ENCODE peak calls at places on chromosomes 1 and 21, in five cellular contexts. O is neural progenitor cell, C is astrocyte, J is H9, W is HCT116. N is an unnamed sample. For H3K4me1, the result is how much of the 10 kb centered on the place peaks cover.

GRCh38 chr1:229554886-229555621 is 3.5 kb downstream of the ABCB10 start:
- DNase-seq in O (no peak), C (no peak), J (no peak), W (no peak), N (peak)

GRCh38 chr1:59514061-59514909 is 217.4 kb downstream of the FGGY start:
- DNase-seq in O (no peak), C (no peak), J (no peak), W (no peak), N (no peak)

GRCh38 chr1:192524223-192524622 is 51.4 kb upstream of the RGS1 start:
- DNase-seq in O (no peak), C (peak), J (no peak), W (no peak), N (no peak)

GRCh38 chr1:54134301-54134700 is 18.5 kb downstream of the CDCP2 start:
- DNase-seq in O (no peak), C (no peak), J (no peak), W (no peak), N (no peak)

GRCh38 chr1:236687273-236687672 is 974 bp downstream of the ACTN2 start:
- DNase-seq in O (peak), C (no peak), J (no peak), W (no peak), N (no peak)

GRCh38 chr1:225470691-225471452 is 43.0 kb upstream of the LBR start:
- DNase-seq in O (no peak), C (no peak), J (peak), W (no peak), N (no peak)

GRCh38 chr1:23592209-23592905 is 33.1 kb upstream of the ID3 start:
- DNase-seq in O (no peak), C (no peak), J (no peak), W (no peak), N (no peak)

GRCh38 chr1:180029524-180030130 is 75.0 kb downstream of the CEP350 start:
- DNase-seq in O (no peak), C (no peak), J (no peak), W (no peak), N (no peak)

GRCh38 chr1:51961954-51962353 is 28.5 kb downstream of the RAB3B start:
- DNase-seq in O (no peak), C (no peak), J (no peak), W (no peak), N (no peak)

GRCh38 chr1:8465692-8466091 is 147.8 kb downstream of the SLC45A1 start:
- DNase-seq in O (no peak), C (no peak), J (no peak), W (no peak), N (no peak)

GRCh38 chr1:92329356-92330129 is 30.7 kb downstream of the RPAP2 start:
- DNase-seq in O (no peak), C (peak), J (no peak), W (no peak), N (no peak)

GRCh38 chr1:116920211-116920610 is 10.5 kb downstream of the PTGFRN start:
- DNase-seq in O (no peak), C (no peak), J (no peak), W (no peak), N (no peak)

GRCh38 chr1:27527223-27527856 is 37.4 kb upstream of the WASF2 start:
- DNase-seq in O (peak), C (no peak), J (peak), W (no peak), N (peak)

GRCh38 chr1:234647245-234647644 is 37.3 kb upstream of the IRF2BP2 start:
- DNase-seq in O (no peak), C (no peak), J (no peak), W (no peak), N (no peak)

GRCh38 chr1:186843931-186844330 is 15.2 kb downstream of the PLA2G4A start:
- DNase-seq in O (no peak), C (no peak), J (no peak), W (no peak), N (no peak)

GRCh38 chr1:84253891-84254290 is 47.6 kb upstream of the SAMD13 start:
- DNase-seq in O (no peak), C (peak), J (no peak), W (peak), N (no peak)

DNA sequence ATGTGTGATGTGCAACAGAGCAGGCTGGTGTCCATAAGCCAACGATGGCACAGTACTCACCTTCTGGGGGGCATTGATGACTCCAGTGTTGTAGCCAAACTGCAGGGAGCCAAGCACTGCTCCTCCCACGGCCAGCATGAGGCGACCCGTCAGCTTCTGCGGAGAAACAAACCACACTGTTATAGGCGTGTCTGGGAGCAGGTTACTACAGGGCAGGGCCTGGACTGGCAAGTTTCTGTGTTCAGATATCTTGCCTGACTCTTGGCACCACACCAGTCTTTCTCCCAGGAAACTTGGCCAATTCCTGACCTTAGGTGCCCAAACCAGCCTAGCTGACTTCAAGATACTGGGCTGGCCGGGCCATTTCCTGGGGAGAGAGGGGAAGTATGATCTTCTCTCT is 15.5 kb downstream of the SLC2A1 start:
- DNase-seq in O (no peak), C (peak), J (no peak), W (peak), N (no peak)
- H3K4me1 ChIP-seq in O (under half), C (half or more), J (under half), W (half or more), N (under half)

DNA sequence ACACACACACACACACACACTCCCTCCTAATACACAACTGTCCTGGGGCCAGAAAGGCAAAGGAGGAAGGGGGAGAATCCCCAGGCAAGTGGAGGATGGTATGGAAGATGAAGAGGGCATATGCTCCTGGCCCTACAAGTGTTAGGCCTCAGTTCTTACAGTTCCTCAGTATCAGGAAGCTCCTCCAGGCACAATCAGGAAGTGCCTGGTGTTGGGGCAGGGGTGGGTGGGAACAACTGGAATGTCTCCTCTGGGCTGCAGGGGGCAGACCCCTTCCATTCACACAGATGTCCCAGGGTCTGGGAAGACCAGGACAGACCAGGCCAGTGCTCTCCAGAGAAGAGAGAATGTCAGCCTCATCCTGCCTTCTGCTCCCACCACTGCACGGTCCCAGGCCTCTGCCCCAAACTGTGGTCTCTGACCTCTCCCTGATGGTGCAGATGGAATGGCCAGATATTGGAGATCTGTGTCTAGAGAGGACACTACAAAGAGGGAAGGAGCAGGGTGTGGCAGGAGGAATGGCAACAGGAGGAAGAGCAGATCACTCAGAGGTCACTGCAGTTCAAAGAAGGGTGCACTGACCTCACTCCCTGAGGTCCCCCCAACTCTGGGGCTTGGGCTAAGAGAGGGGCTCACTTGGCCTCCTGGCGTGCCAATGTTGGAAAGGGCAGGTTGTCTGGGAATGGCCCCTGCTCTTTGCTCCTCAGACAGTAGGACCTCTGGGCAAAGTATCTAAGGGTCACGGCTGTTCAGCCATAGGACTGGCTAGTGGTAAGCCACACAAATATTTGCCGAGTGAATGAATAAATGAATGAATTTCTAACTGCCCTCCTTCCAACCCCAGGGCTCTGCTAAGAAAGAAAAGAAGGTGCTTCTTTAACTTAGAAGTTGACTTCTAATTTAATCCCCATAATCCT is 2.5 kb upstream of the DENND2D start:
- DNase-seq in O (no peak), C (no peak), J (no peak), W (no peak), N (peak)
- H3K9ac ChIP-seq in O (no peak), C (no peak), J (no peak), W (peak), N (peak)

DNA sequence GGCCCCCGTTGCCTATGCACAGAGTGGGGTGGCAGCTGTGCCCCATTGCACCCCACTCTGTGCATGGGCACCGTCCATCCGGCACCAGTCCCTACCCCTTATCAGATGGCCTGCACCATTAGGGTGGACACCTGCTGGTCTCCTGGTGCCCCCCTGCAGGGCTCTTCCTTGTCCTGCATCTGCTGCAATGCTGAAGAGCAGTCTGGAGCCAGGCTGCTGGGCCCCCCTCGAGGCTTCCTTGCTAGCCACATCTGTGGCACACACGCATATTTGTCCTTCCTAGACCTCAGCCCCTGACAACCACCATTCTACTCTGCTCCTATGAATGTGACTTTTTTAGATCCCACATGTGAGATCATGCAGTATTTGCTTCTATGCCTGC is 56.4 kb downstream of the COL18A1 start:
- DNase-seq in O (no peak), C (no peak), J (no peak), W (no peak), N (no peak)
- H3K4me1 ChIP-seq in O (under half), C (under half), J (under half), W (under half), N (under half)

GRCh38 chr1:212561501-212561931 is 47.0 kb upstream of the ATF3 start:
- DNase-seq in O (no peak), C (peak), J (no peak), W (peak), N (no peak)
- H3K9ac ChIP-seq in O (no peak), C (peak), J (no peak), W (peak), N (no peak)

GRCh38 chr1:89762801-89763648 is 57.8 kb upstream of the LRRC8D start:
- DNase-seq in O (peak), C (peak), J (peak), W (peak), N (peak)
- H3K4me1 ChIP-seq in O (under half), C (under half), J (under half), W (under half), N (under half)

N was measured in DND-41.